ENCODE peak calls at places on chromosomes 16 and 17, in five cellular contexts. One of them, this sample, is unnamed.

GRCh38 chr17:80786470-80786869 is 205.2 kb upstream of the CHMP6 start:
- DNase-seq in heart right ventricle: no peak
- DNase-seq in ACHN: no peak
- DNase-seq in HTR-8/SVneo: no peak
- DNase-seq in effector CD8-positive, alpha-beta T cell: no peak
- DNase-seq in this sample: peak

GRCh38 chr16:57481421-57481820 is 4.9 kb downstream of the DOK4 start:
- DNase-seq in heart right ventricle: no peak
- DNase-seq in ACHN: no peak
- DNase-seq in HTR-8/SVneo: no peak
- DNase-seq in effector CD8-positive, alpha-beta T cell: no peak
- DNase-seq in this sample: no peak

GRCh38 chr17:1746975-1747543 is 4.4 kb downstream of the SERPINF2 start:
- DNase-seq in heart right ventricle: no peak
- DNase-seq in ACHN: no peak
- DNase-seq in HTR-8/SVneo: no peak
- DNase-seq in effector CD8-positive, alpha-beta T cell: no peak
- DNase-seq in this sample: no peak

GRCh38 chr17:18182190-18182977 is 1.2 kb upstream of the ALKBH5 start:
- DNase-seq in heart right ventricle: peak
- DNase-seq in ACHN: no peak
- DNase-seq in HTR-8/SVneo: no peak
- DNase-seq in effector CD8-positive, alpha-beta T cell: no peak
- DNase-seq in this sample: no peak

GRCh38 chr17:8479431-8479947 is 43.8 kb downstream of the NDEL1 start:
- DNase-seq in heart right ventricle: peak
- DNase-seq in ACHN: no peak
- DNase-seq in HTR-8/SVneo: no peak
- DNase-seq in effector CD8-positive, alpha-beta T cell: no peak
- DNase-seq in this sample: no peak

GRCh38 chr17:59366773-59367656 is 35.6 kb downstream of the YPEL2 start:
- DNase-seq in heart right ventricle: peak
- DNase-seq in ACHN: peak
- DNase-seq in HTR-8/SVneo: no peak
- DNase-seq in effector CD8-positive, alpha-beta T cell: no peak
- DNase-seq in this sample: no peak

GRCh38 chr17:32104158-32104557 is 38.1 kb upstream of the RHOT1 start:
- DNase-seq in heart right ventricle: no peak
- DNase-seq in ACHN: no peak
- DNase-seq in HTR-8/SVneo: no peak
- DNase-seq in effector CD8-positive, alpha-beta T cell: no peak
- DNase-seq in this sample: no peak

GRCh38 chr17:29155235-29155965 is 24.8 kb downstream of the MYO18A start:
- DNase-seq in heart right ventricle: no peak
- DNase-seq in ACHN: peak
- DNase-seq in HTR-8/SVneo: peak
- DNase-seq in effector CD8-positive, alpha-beta T cell: no peak
- DNase-seq in this sample: no peak

GRCh38 chr16:51133130-51133529 is 17.9 kb downstream of the SALL1 start:
- DNase-seq in heart right ventricle: no peak
- DNase-seq in ACHN: no peak
- DNase-seq in HTR-8/SVneo: no peak
- DNase-seq in effector CD8-positive, alpha-beta T cell: no peak
- DNase-seq in this sample: no peak

GRCh38 chr17:66373944-66374817 is 71.8 kb downstream of the PRKCA start:
- DNase-seq in heart right ventricle: peak
- DNase-seq in ACHN: no peak
- DNase-seq in HTR-8/SVneo: no peak
- DNase-seq in effector CD8-positive, alpha-beta T cell: peak
- DNase-seq in this sample: peak

GRCh38 chr16:1531638-1531910 is 1.9 kb upstream of the TMEM204 start:
- DNase-seq in heart right ventricle: no peak
- DNase-seq in ACHN: no peak
- DNase-seq in HTR-8/SVneo: no peak
- DNase-seq in effector CD8-positive, alpha-beta T cell: no peak
- DNase-seq in this sample: no peak

GRCh38 chr17:65170839-65171238 is 33.7 kb downstream of the RGS9 start:
- DNase-seq in heart right ventricle: peak
- DNase-seq in ACHN: no peak
- DNase-seq in HTR-8/SVneo: no peak
- DNase-seq in effector CD8-positive, alpha-beta T cell: no peak
- DNase-seq in this sample: no peak

GRCh38 chr17:50447870-50448573 is 20.7 kb downstream of the CHAD start:
- DNase-seq in heart right ventricle: no peak
- DNase-seq in ACHN: no peak
- DNase-seq in HTR-8/SVneo: no peak
- DNase-seq in effector CD8-positive, alpha-beta T cell: no peak
- DNase-seq in this sample: no peak

GRCh38 chr17:39661044-39661406 is 4.1 kb upstream of the TCAP start:
- DNase-seq in heart right ventricle: no peak
- DNase-seq in ACHN: no peak
- DNase-seq in HTR-8/SVneo: no peak
- DNase-seq in effector CD8-positive, alpha-beta T cell: no peak
- DNase-seq in this sample: no peak

GRCh38 chr17:63434951-63435571 is 11.0 kb downstream of the CYB561 start:
- DNase-seq in heart right ventricle: peak
- DNase-seq in ACHN: peak
- DNase-seq in HTR-8/SVneo: peak
- DNase-seq in effector CD8-positive, alpha-beta T cell: no peak
- DNase-seq in this sample: peak

GRCh38 chr16:82753821-82754220 is 127.1 kb downstream of the CDH13 start:
- DNase-seq in heart right ventricle: no peak
- DNase-seq in ACHN: no peak
- DNase-seq in HTR-8/SVneo: no peak
- DNase-seq in effector CD8-positive, alpha-beta T cell: no peak
- DNase-seq in this sample: no peak

GRCh38 chr16:24291932-24292331 is 35.8 kb downstream of the CACNG3 start:
- DNase-seq in heart right ventricle: no peak
- DNase-seq in ACHN: no peak
- DNase-seq in HTR-8/SVneo: no peak
- DNase-seq in effector CD8-positive, alpha-beta T cell: no peak
- DNase-seq in this sample: no peak

GRCh38 chr17:57916925-57917858 is 38.0 kb downstream of the CUEDC1 start:
- DNase-seq in heart right ventricle: peak
- DNase-seq in ACHN: no peak
- DNase-seq in HTR-8/SVneo: no peak
- DNase-seq in effector CD8-positive, alpha-beta T cell: no peak
- DNase-seq in this sample: no peak

GRCh38 chr17:31225831-31226230 is 71.2 kb downstream of the OMG start:
- DNase-seq in heart right ventricle: no peak
- DNase-seq in ACHN: no peak
- DNase-seq in HTR-8/SVneo: no peak
- DNase-seq in effector CD8-positive, alpha-beta T cell: no peak
- DNase-seq in this sample: no peak

GRCh38 chr16:67445913-67446907 is 15.3 kb downstream of the HSD11B2 start:
- DNase-seq in heart right ventricle: peak
- DNase-seq in ACHN: no peak
- DNase-seq in HTR-8/SVneo: no peak
- DNase-seq in effector CD8-positive, alpha-beta T cell: no peak
- DNase-seq in this sample: no peak

GRCh38 chr17:29621751-29622194 is 939 bp downstream of the CORO6 start:
- DNase-seq in heart right ventricle: no peak
- DNase-seq in ACHN: no peak
- DNase-seq in HTR-8/SVneo: no peak
- DNase-seq in effector CD8-positive, alpha-beta T cell: no peak
- DNase-seq in this sample: no peak

GRCh38 chr17:77364381-77364911 is 223.7 kb downstream of the SEC14L1 start:
- DNase-seq in heart right ventricle: no peak
- DNase-seq in ACHN: no peak
- DNase-seq in HTR-8/SVneo: no peak
- DNase-seq in effector CD8-positive, alpha-beta T cell: no peak
- DNase-seq in this sample: no peak

GRCh38 chr17:63714550-63715277 is 14.8 kb upstream of the LIMD2 start:
- DNase-seq in heart right ventricle: no peak
- DNase-seq in ACHN: no peak
- DNase-seq in HTR-8/SVneo: no peak
- DNase-seq in effector CD8-positive, alpha-beta T cell: no peak
- DNase-seq in this sample: no peak

GRCh38 chr17:7717756-7718350 is 309 bp downstream of the DNAH2 start:
- DNase-seq in heart right ventricle: no peak
- DNase-seq in ACHN: no peak
- DNase-seq in HTR-8/SVneo: no peak
- DNase-seq in effector CD8-positive, alpha-beta T cell: no peak
- DNase-seq in this sample: no peak

GRCh38 chr16:56970934-56971767 is 9.4 kb downstream of the CETP start:
- DNase-seq in heart right ventricle: no peak
- DNase-seq in ACHN: no peak
- DNase-seq in HTR-8/SVneo: no peak
- DNase-seq in effector CD8-positive, alpha-beta T cell: no peak
- DNase-seq in this sample: no peak

GRCh38 chr16:75341934-75342811 is 90.7 kb upstream of the BCAR1 start:
- DNase-seq in heart right ventricle: no peak
- DNase-seq in ACHN: peak
- DNase-seq in HTR-8/SVneo: peak
- DNase-seq in effector CD8-positive, alpha-beta T cell: no peak
- DNase-seq in this sample: no peak

GRCh38 chr17:58279016-58279671 is 1.6 kb downstream of the MPO start:
- DNase-seq in heart right ventricle: peak
- DNase-seq in ACHN: no peak
- DNase-seq in HTR-8/SVneo: no peak
- DNase-seq in effector CD8-positive, alpha-beta T cell: no peak
- DNase-seq in this sample: no peak

GRCh38 chr16:84486126-84486525 is 18.3 kb downstream of the MEAK7 start:
- DNase-seq in heart right ventricle: no peak
- DNase-seq in ACHN: no peak
- DNase-seq in HTR-8/SVneo: no peak
- DNase-seq in effector CD8-positive, alpha-beta T cell: no peak
- DNase-seq in this sample: no peak

GRCh38 chr17:60154616-60155426 is 5.0 kb downstream of the CA4 start:
- DNase-seq in heart right ventricle: peak
- DNase-seq in ACHN: no peak
- DNase-seq in HTR-8/SVneo: no peak
- DNase-seq in effector CD8-positive, alpha-beta T cell: no peak
- DNase-seq in this sample: peak

GRCh38 chr16:569445-570254 is at the start of gene PIGQ:
- DNase-seq in heart right ventricle: peak
- DNase-seq in ACHN: peak
- DNase-seq in HTR-8/SVneo: peak
- DNase-seq in effector CD8-positive, alpha-beta T cell: peak
- DNase-seq in this sample: peak